ENCODE peak calls at places on chromosomes 5 and 9, in five cellular contexts. M is naive thymus-derived CD4-positive, alpha-beta T cell; Z is PC-9; P is WERI-Rb-1; T is left ventricle myocardium inferior. Y is an unnamed sample.

GRCh38 chr5:138725153-138725884 is 27.9 kb upstream of the CTNNA1 start:
- DNase-seq in Z (peak), T (peak), M (no peak), P (peak), Y (peak)

GRCh38 chr5:145484195-145484594 is 350.9 kb downstream of the PRELID2 start:
- DNase-seq in P (no peak), Z (no peak), M (no peak), T (no peak), Y (no peak)

GRCh38 chr5:137304227-137304874 is 194.8 kb downstream of the SPOCK1 start:
- DNase-seq in M (no peak), Z (no peak), P (no peak), T (peak), Y (no peak)

GRCh38 chr5:73825736-73826135 is 199.7 kb downstream of the ARHGEF28 start:
- DNase-seq in M (no peak), P (no peak), T (no peak), Z (no peak), Y (no peak)

GRCh38 chr5:1564182-1564748 is 40.5 kb upstream of the LPCAT1 start:
- DNase-seq in Z (peak), P (no peak), T (peak), M (no peak), Y (no peak)

GRCh38 chr9:115207003-115207837 is 89.3 kb upstream of the TNC start:
- DNase-seq in P (no peak), T (no peak), Z (no peak), M (no peak), Y (peak)

GRCh38 chr9:15349892-15350761 is 43.1 kb upstream of the TTC39B start:
- DNase-seq in T (no peak), M (no peak), P (no peak), Z (peak), Y (no peak)

GRCh38 chr5:83632874-83633273 is 87.8 kb downstream of the HAPLN1 start:
- DNase-seq in M (no peak), P (no peak), Z (peak), T (no peak), Y (no peak)

GRCh38 chr5:180639287-180639686 is 10.1 kb downstream of the FLT4 start:
- DNase-seq in M (no peak), P (no peak), T (no peak), Z (no peak), Y (no peak)

GRCh38 chr5:172687983-172688734 is 47.1 kb downstream of the NEURL1B start:
- DNase-seq in T (no peak), Z (no peak), P (no peak), M (no peak), Y (no peak)

GRCh38 chr5:104952876-104953275 is 1390.3 kb upstream of the NUDT12 start:
- DNase-seq in Z (no peak), T (no peak), P (peak), M (no peak), Y (no peak)

GRCh38 chr5:14776640-14777039 is 94.9 kb downstream of the ANKH start:
- DNase-seq in Z (no peak), M (no peak), T (no peak), P (no peak), Y (no peak)

GRCh38 chr5:3601929-3602712 is 6.5 kb downstream of the IRX1 start:
- DNase-seq in P (peak), M (no peak), T (no peak), Z (no peak), Y (no peak)

GRCh38 chr9:33133186-33133585 is 34.0 kb downstream of the B4GALT1 start:
- DNase-seq in M (no peak), P (no peak), Z (no peak), T (no peak), Y (no peak)

GRCh38 chr9:112754578-112754977 is 4.0 kb downstream of the SNX30 start:
- DNase-seq in Z (peak), T (no peak), M (peak), P (no peak), Y (peak)

GRCh38 chr5:12272389-12272788 is 368.1 kb upstream of the CTNND2 start:
- DNase-seq in Z (no peak), M (no peak), P (peak), T (no peak), Y (no peak)

GRCh38 chr9:99860266-99860665 is 38.6 kb downstream of the NR4A3 start:
- DNase-seq in T (no peak), M (no peak), Z (no peak), P (no peak), Y (no peak)

GRCh38 chr5:134100283-134101011 is 14.0 kb upstream of the TCF7 start:
- DNase-seq in T (no peak), P (no peak), Z (no peak), M (peak), Y (peak)

GRCh38 chr9:68949271-68950000 is 64.5 kb downstream of the PRKACG start:
- DNase-seq in T (peak), M (peak), P (peak), Z (no peak), Y (peak)

GRCh38 chr5:84724683-84725082 is 340.0 kb upstream of the EDIL3 start:
- DNase-seq in T (no peak), M (no peak), P (no peak), Z (no peak), Y (no peak)

GRCh38 chr9:35690447-35691324 is 961 bp upstream of the TPM2 start:
- DNase-seq in P (peak), T (peak), M (peak), Z (peak), Y (peak)

GRCh38 chr5:67773439-67773988 is 442.0 kb upstream of the PIK3R1 start:
- DNase-seq in Z (no peak), M (no peak), T (peak), P (no peak), Y (no peak)

GRCh38 chr5:112776301-112776856 is 38.7 kb downstream of the APC start:
- DNase-seq in T (no peak), M (no peak), P (no peak), Z (no peak), Y (no peak)

GRCh38 chr9:36392489-36392888 is 7.6 kb downstream of the RNF38 start:
- DNase-seq in M (no peak), Z (no peak), P (no peak), T (no peak), Y (no peak)

GRCh38 chr5:39476466-39477215 is 51.9 kb upstream of the DAB2 start:
- DNase-seq in T (no peak), P (no peak), M (no peak), Z (no peak), Y (no peak)

GRCh38 chr9:137236238-137236935 is 4.7 kb upstream of the TUBB4B start:
- DNase-seq in P (peak), M (peak), Z (peak), T (peak), Y (peak)
- H3K4me3 ChIP-seq in P (peak), M (peak), Z (no peak), T (peak), Y (no peak)

GRCh38 chr5:76219636-76220035 is 136.5 kb downstream of the SV2C start:
- DNase-seq in P (no peak), Z (no peak), M (no peak), T (no peak), Y (peak)
- H3K4me3 ChIP-seq in P (no peak), Z (no peak), M (no peak), T (no peak), Y (no peak)

DNA sequence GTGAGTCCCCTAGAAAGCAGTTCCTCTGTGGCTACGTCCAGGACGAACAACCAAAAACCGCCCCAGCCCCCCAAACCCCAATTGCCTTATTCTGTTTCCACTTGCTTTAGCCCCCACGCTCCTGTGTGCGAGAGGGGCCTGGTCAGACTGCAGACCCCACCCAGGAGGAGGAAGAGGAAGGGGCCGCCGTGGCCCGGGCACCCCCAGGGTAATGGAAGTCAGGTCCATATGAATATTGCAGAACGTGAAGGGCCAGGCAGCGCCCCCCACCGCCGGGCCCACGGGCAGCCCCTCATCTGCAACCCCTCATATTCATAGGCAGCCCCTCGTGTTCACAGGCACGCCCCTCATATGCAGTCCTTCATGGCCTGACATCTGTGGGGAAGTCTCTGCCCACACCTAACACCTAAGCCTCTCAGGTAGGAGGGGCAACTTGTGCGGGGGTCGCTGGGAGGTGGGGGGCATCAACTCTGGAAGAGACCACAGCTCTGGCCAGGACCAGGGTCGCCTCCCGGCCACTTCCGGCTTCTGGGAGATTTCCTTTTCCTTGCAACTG is 37.7 kb upstream of the PLEKHG4B start:
- DNase-seq in Z (no peak), P (no peak), M (no peak), T (no peak), Y (no peak)
- H3K4me3 ChIP-seq in Z (no peak), P (peak), M (no peak), T (peak), Y (no peak)

GRCh38 chr9:71766663-71767062 is 1.6 kb downstream of the CEMIP2 start:
- DNase-seq in Z (no peak), T (no peak), M (peak), P (no peak), Y (peak)
- H3K4me3 ChIP-seq in Z (peak), T (peak), M (peak), P (no peak), Y (no peak)

GRCh38 chr9:76905984-76906861 is at the start of gene PRUNE2:
- DNase-seq in M (no peak), T (peak), P (peak), Z (peak), Y (peak)
- H3K4me3 ChIP-seq in M (no peak), T (peak), P (peak), Z (no peak), Y (no peak)

Y was measured in GM12865.